ENCODE peak calls at places on chromosomes 7 and 10, in seven cellular contexts. One of them, this sample, is unnamed.

GRCh38 chr10:119478111-119479047 is 64.1 kb downstream of the RGS10 start:
- DNase-seq in OCI-LY7: peak
- DNase-seq in activated effector memory CD4-positive, alpha-beta T cell treated with Interleukin-2 at 50 U/mL for 16 hours: no peak
- DNase-seq in tibial artery: no peak
- DNase-seq in sigmoid colon: no peak
- DNase-seq in HEK293T: no peak
- DNase-seq in GM23248: no peak
- DNase-seq in this sample: no peak

GRCh38 chr10:50788951-50789904 is 49.5 kb downstream of the ASAH2B start:
- DNase-seq in sigmoid colon: no peak
- DNase-seq in HEK293T: peak
- DNase-seq in activated effector memory CD4-positive, alpha-beta T cell treated with Interleukin-2 at 50 U/mL for 16 hours: no peak
- DNase-seq in GM23248: peak
- DNase-seq in OCI-LY7: peak
- DNase-seq in tibial artery: no peak
- DNase-seq in this sample: no peak

GRCh38 chr7:268991-269390 is 21.0 kb upstream of the FOXL3 start:
- DNase-seq in tibial artery: no peak
- DNase-seq in GM23248: no peak
- DNase-seq in sigmoid colon: no peak
- DNase-seq in OCI-LY7: no peak
- DNase-seq in activated effector memory CD4-positive, alpha-beta T cell treated with Interleukin-2 at 50 U/mL for 16 hours: no peak
- DNase-seq in HEK293T: no peak
- DNase-seq in this sample: no peak

GRCh38 chr10:124745678-124746077 is 1.5 kb upstream of the FAM53B start:
- DNase-seq in GM23248: peak
- DNase-seq in activated effector memory CD4-positive, alpha-beta T cell treated with Interleukin-2 at 50 U/mL for 16 hours: no peak
- DNase-seq in HEK293T: no peak
- DNase-seq in OCI-LY7: peak
- DNase-seq in sigmoid colon: no peak
- DNase-seq in tibial artery: no peak
- DNase-seq in this sample: no peak

GRCh38 chr7:23470290-23471089 is at the start of gene IGF2BP3:
- DNase-seq in activated effector memory CD4-positive, alpha-beta T cell treated with Interleukin-2 at 50 U/mL for 16 hours: no peak
- DNase-seq in sigmoid colon: no peak
- DNase-seq in OCI-LY7: peak
- DNase-seq in HEK293T: peak
- DNase-seq in GM23248: peak
- DNase-seq in tibial artery: no peak
- DNase-seq in this sample: no peak

GRCh38 chr10:84140036-84140379 is 699 bp downstream of the GHITM start:
- DNase-seq in sigmoid colon: no peak
- DNase-seq in HEK293T: no peak
- DNase-seq in GM23248: peak
- DNase-seq in activated effector memory CD4-positive, alpha-beta T cell treated with Interleukin-2 at 50 U/mL for 16 hours: no peak
- DNase-seq in tibial artery: no peak
- DNase-seq in OCI-LY7: peak
- DNase-seq in this sample: no peak

GRCh38 chr10:6494934-6495592 is 85.0 kb downstream of the PRKCQ start:
- DNase-seq in OCI-LY7: no peak
- DNase-seq in GM23248: peak
- DNase-seq in HEK293T: no peak
- DNase-seq in sigmoid colon: no peak
- DNase-seq in tibial artery: no peak
- DNase-seq in activated effector memory CD4-positive, alpha-beta T cell treated with Interleukin-2 at 50 U/mL for 16 hours: no peak
- DNase-seq in this sample: no peak

GRCh38 chr10:112497347-112497950 is 50.4 kb downstream of the VTI1A start:
- DNase-seq in GM23248: no peak
- DNase-seq in tibial artery: no peak
- DNase-seq in activated effector memory CD4-positive, alpha-beta T cell treated with Interleukin-2 at 50 U/mL for 16 hours: no peak
- DNase-seq in sigmoid colon: no peak
- DNase-seq in OCI-LY7: no peak
- DNase-seq in HEK293T: no peak
- DNase-seq in this sample: no peak

GRCh38 chr10:2979267-2979660 is 88.1 kb upstream of the PFKP start:
- DNase-seq in OCI-LY7: no peak
- DNase-seq in sigmoid colon: no peak
- DNase-seq in GM23248: peak
- DNase-seq in HEK293T: no peak
- DNase-seq in tibial artery: peak
- DNase-seq in activated effector memory CD4-positive, alpha-beta T cell treated with Interleukin-2 at 50 U/mL for 16 hours: no peak
- DNase-seq in this sample: no peak

GRCh38 chr7:36034020-36034419 is 119.0 kb upstream of the EEPD1 start:
- DNase-seq in OCI-LY7: no peak
- DNase-seq in HEK293T: no peak
- DNase-seq in activated effector memory CD4-positive, alpha-beta T cell treated with Interleukin-2 at 50 U/mL for 16 hours: no peak
- DNase-seq in GM23248: peak
- DNase-seq in sigmoid colon: no peak
- DNase-seq in tibial artery: no peak
- DNase-seq in this sample: no peak

GRCh38 chr7:100583132-100584045 is 2.5 kb downstream of the LRCH4 start:
- DNase-seq in sigmoid colon: peak
- DNase-seq in GM23248: no peak
- DNase-seq in OCI-LY7: peak
- DNase-seq in activated effector memory CD4-positive, alpha-beta T cell treated with Interleukin-2 at 50 U/mL for 16 hours: peak
- DNase-seq in tibial artery: peak
- DNase-seq in HEK293T: no peak
- DNase-seq in this sample: peak

GRCh38 chr7:30721211-30721610 is 30.7 kb upstream of the INMT start:
- DNase-seq in HEK293T: no peak
- DNase-seq in sigmoid colon: no peak
- DNase-seq in OCI-LY7: no peak
- DNase-seq in GM23248: no peak
- DNase-seq in tibial artery: no peak
- DNase-seq in activated effector memory CD4-positive, alpha-beta T cell treated with Interleukin-2 at 50 U/mL for 16 hours: no peak
- DNase-seq in this sample: no peak

GRCh38 chr7:81767883-81768282 is 2.0 kb downstream of the HGF start:
- DNase-seq in GM23248: peak
- DNase-seq in OCI-LY7: no peak
- DNase-seq in tibial artery: no peak
- DNase-seq in sigmoid colon: no peak
- DNase-seq in HEK293T: no peak
- DNase-seq in activated effector memory CD4-positive, alpha-beta T cell treated with Interleukin-2 at 50 U/mL for 16 hours: no peak
- DNase-seq in this sample: no peak

GRCh38 chr7:43038229-43038628 is 74.2 kb upstream of the HECW1 start:
- DNase-seq in tibial artery: no peak
- DNase-seq in sigmoid colon: no peak
- DNase-seq in activated effector memory CD4-positive, alpha-beta T cell treated with Interleukin-2 at 50 U/mL for 16 hours: no peak
- DNase-seq in OCI-LY7: no peak
- DNase-seq in GM23248: peak
- DNase-seq in HEK293T: no peak
- DNase-seq in this sample: no peak

GRCh38 chr7:114988755-114989154 is 66.9 kb downstream of the MDFIC start:
- DNase-seq in GM23248: peak
- DNase-seq in HEK293T: no peak
- DNase-seq in tibial artery: peak
- DNase-seq in sigmoid colon: peak
- DNase-seq in OCI-LY7: no peak
- DNase-seq in activated effector memory CD4-positive, alpha-beta T cell treated with Interleukin-2 at 50 U/mL for 16 hours: no peak
- DNase-seq in this sample: peak

GRCh38 chr10:59575269-59575668 is 134.4 kb downstream of the SLC16A9 start:
- DNase-seq in activated effector memory CD4-positive, alpha-beta T cell treated with Interleukin-2 at 50 U/mL for 16 hours: no peak
- DNase-seq in sigmoid colon: no peak
- DNase-seq in GM23248: no peak
- DNase-seq in OCI-LY7: no peak
- DNase-seq in tibial artery: no peak
- DNase-seq in HEK293T: no peak
- DNase-seq in this sample: no peak

GRCh38 chr10:110802551-110803238 is 69.0 kb upstream of the PDCD4 start:
- DNase-seq in GM23248: peak
- DNase-seq in OCI-LY7: peak
- DNase-seq in tibial artery: peak
- DNase-seq in HEK293T: peak
- DNase-seq in sigmoid colon: peak
- DNase-seq in activated effector memory CD4-positive, alpha-beta T cell treated with Interleukin-2 at 50 U/mL for 16 hours: peak
- DNase-seq in this sample: peak

GRCh38 chr10:59904431-59905065 is 1.8 kb downstream of the CCDC6 start:
- DNase-seq in GM23248: peak
- DNase-seq in HEK293T: no peak
- DNase-seq in sigmoid colon: no peak
- DNase-seq in activated effector memory CD4-positive, alpha-beta T cell treated with Interleukin-2 at 50 U/mL for 16 hours: no peak
- DNase-seq in OCI-LY7: peak
- DNase-seq in tibial artery: no peak
- DNase-seq in this sample: no peak

GRCh38 chr7:134792968-134793367 is 13.5 kb downstream of the CALD1 start:
- DNase-seq in GM23248: peak
- DNase-seq in tibial artery: peak
- DNase-seq in OCI-LY7: no peak
- DNase-seq in activated effector memory CD4-positive, alpha-beta T cell treated with Interleukin-2 at 50 U/mL for 16 hours: no peak
- DNase-seq in HEK293T: no peak
- DNase-seq in sigmoid colon: no peak
- DNase-seq in this sample: peak

GRCh38 chr10:103793920-103794883 is 61.2 kb downstream of the SH3PXD2A start:
- DNase-seq in tibial artery: no peak
- DNase-seq in sigmoid colon: peak
- DNase-seq in GM23248: no peak
- DNase-seq in HEK293T: no peak
- DNase-seq in activated effector memory CD4-positive, alpha-beta T cell treated with Interleukin-2 at 50 U/mL for 16 hours: no peak
- DNase-seq in OCI-LY7: no peak
- DNase-seq in this sample: no peak

GRCh38 chr7:94294471-94295131 is 100.1 kb upstream of the COL1A2 start:
- DNase-seq in tibial artery: no peak
- DNase-seq in OCI-LY7: no peak
- DNase-seq in sigmoid colon: no peak
- DNase-seq in HEK293T: no peak
- DNase-seq in GM23248: peak
- DNase-seq in activated effector memory CD4-positive, alpha-beta T cell treated with Interleukin-2 at 50 U/mL for 16 hours: no peak
- DNase-seq in this sample: no peak

GRCh38 chr7:132773527-132773956 is 197.3 kb upstream of the PLXNA4 start:
- DNase-seq in tibial artery: no peak
- DNase-seq in sigmoid colon: no peak
- DNase-seq in HEK293T: no peak
- DNase-seq in activated effector memory CD4-positive, alpha-beta T cell treated with Interleukin-2 at 50 U/mL for 16 hours: no peak
- DNase-seq in GM23248: peak
- DNase-seq in OCI-LY7: no peak
- DNase-seq in this sample: no peak

GRCh38 chr7:99767662-99768061 is 16.3 kb downstream of the CYP3A4 start:
- DNase-seq in OCI-LY7: peak
- DNase-seq in GM23248: no peak
- DNase-seq in HEK293T: no peak
- DNase-seq in sigmoid colon: no peak
- DNase-seq in tibial artery: no peak
- DNase-seq in activated effector memory CD4-positive, alpha-beta T cell treated with Interleukin-2 at 50 U/mL for 16 hours: no peak
- DNase-seq in this sample: no peak